ENCODE peak calls at places on chromosomes 12 and 14, in ten cellular contexts. One of them, this sample, is unnamed.

GRCh38 chr14:80930836-80931389 is 10.6 kb downstream of the CEP128 start:
- DNase-seq in adrenal gland: no peak
- DNase-seq in right cardiac atrium: no peak
- DNase-seq in CD8-positive, alpha-beta T cell: peak; percentile 36
- DNase-seq in left lung: no peak
- DNase-seq in H1: no peak
- DNase-seq in GM23338: no peak
- DNase-seq in H9: no peak
- DNase-seq in body of pancreas: no peak
- DNase-seq in IMR-90: peak; percentile 96
- DNase-seq in this sample: peak; percentile 84

GRCh38 chr12:52054838-52055741 is 3.8 kb downstream of the NR4A1 start:
- DNase-seq in adrenal gland: peak; percentile 30
- DNase-seq in right cardiac atrium: no peak
- DNase-seq in CD8-positive, alpha-beta T cell: no peak
- DNase-seq in left lung: no peak
- DNase-seq in H1: no peak
- DNase-seq in GM23338: no peak
- DNase-seq in H9: no peak
- DNase-seq in body of pancreas: no peak
- DNase-seq in IMR-90: peak; percentile 44
- DNase-seq in this sample: no peak

GRCh38 chr12:122977655-122978392 is 2.7 kb upstream of the ARL6IP4 start:
- DNase-seq in adrenal gland: no peak
- DNase-seq in right cardiac atrium: no peak
- DNase-seq in CD8-positive, alpha-beta T cell: no peak
- DNase-seq in left lung: no peak
- DNase-seq in H1: no peak
- DNase-seq in GM23338: no peak
- DNase-seq in H9: no peak
- DNase-seq in body of pancreas: no peak
- DNase-seq in IMR-90: no peak
- DNase-seq in this sample: no peak

GRCh38 chr14:35682802-35683201 is 126.3 kb downstream of the RALGAPA1 start:
- DNase-seq in adrenal gland: no peak
- DNase-seq in right cardiac atrium: no peak
- DNase-seq in CD8-positive, alpha-beta T cell: no peak
- DNase-seq in left lung: no peak
- DNase-seq in H1: no peak
- DNase-seq in GM23338: no peak
- DNase-seq in H9: no peak
- DNase-seq in body of pancreas: no peak
- DNase-seq in IMR-90: peak; percentile 53
- DNase-seq in this sample: no peak

GRCh38 chr12:105933671-105934665 is 204.8 kb downstream of the NUAK1 start:
- DNase-seq in adrenal gland: peak; percentile 54
- DNase-seq in right cardiac atrium: no peak
- DNase-seq in CD8-positive, alpha-beta T cell: no peak
- DNase-seq in left lung: no peak
- DNase-seq in H1: no peak
- DNase-seq in GM23338: no peak
- DNase-seq in H9: no peak
- DNase-seq in body of pancreas: peak; percentile 13
- DNase-seq in IMR-90: peak; percentile 99
- DNase-seq in this sample: peak; percentile 95

GRCh38 chr12:116157845-116158267 is 119.6 kb downstream of the MED13L start:
- DNase-seq in adrenal gland: no peak
- DNase-seq in right cardiac atrium: no peak
- DNase-seq in CD8-positive, alpha-beta T cell: no peak
- DNase-seq in left lung: no peak
- DNase-seq in H1: no peak
- DNase-seq in GM23338: peak; percentile 53
- DNase-seq in H9: no peak
- DNase-seq in body of pancreas: no peak
- DNase-seq in IMR-90: no peak
- DNase-seq in this sample: no peak

GRCh38 chr12:7433276-7433822 is 10.6 kb downstream of the CD163L1 start:
- DNase-seq in adrenal gland: no peak
- DNase-seq in right cardiac atrium: no peak
- DNase-seq in CD8-positive, alpha-beta T cell: no peak
- DNase-seq in left lung: no peak
- DNase-seq in H1: no peak
- DNase-seq in GM23338: no peak
- DNase-seq in H9: no peak
- DNase-seq in body of pancreas: no peak
- DNase-seq in IMR-90: peak; percentile 84
- DNase-seq in this sample: peak; percentile 79

GRCh38 chr14:104096751-104097700 is 11.5 kb downstream of the ASPG start:
- DNase-seq in adrenal gland: no peak
- DNase-seq in right cardiac atrium: peak; percentile 37
- DNase-seq in CD8-positive, alpha-beta T cell: no peak
- DNase-seq in left lung: peak; percentile 71
- DNase-seq in H1: no peak
- DNase-seq in GM23338: peak; percentile 41
- DNase-seq in H9: peak; percentile 59
- DNase-seq in body of pancreas: no peak
- DNase-seq in IMR-90: no peak
- DNase-seq in this sample: no peak

GRCh38 chr12:27899151-27899661 is 73.3 kb downstream of the PTHLH start:
- DNase-seq in adrenal gland: no peak
- DNase-seq in right cardiac atrium: no peak
- DNase-seq in CD8-positive, alpha-beta T cell: no peak
- DNase-seq in left lung: no peak
- DNase-seq in H1: no peak
- DNase-seq in GM23338: no peak
- DNase-seq in H9: no peak
- DNase-seq in body of pancreas: no peak
- DNase-seq in IMR-90: peak; percentile 100
- DNase-seq in this sample: peak; percentile 99

GRCh38 chr12:16362550-16362949 is 15.1 kb downstream of the MGST1 start:
- DNase-seq in adrenal gland: no peak
- DNase-seq in right cardiac atrium: no peak
- DNase-seq in CD8-positive, alpha-beta T cell: no peak
- DNase-seq in left lung: no peak
- DNase-seq in H1: no peak
- DNase-seq in GM23338: no peak
- DNase-seq in H9: no peak
- DNase-seq in body of pancreas: no peak
- DNase-seq in IMR-90: no peak
- DNase-seq in this sample: no peak

GRCh38 chr12:43722621-43723020 is 36.0 kb downstream of the PUS7L start:
- DNase-seq in adrenal gland: no peak
- DNase-seq in right cardiac atrium: no peak
- DNase-seq in CD8-positive, alpha-beta T cell: no peak
- DNase-seq in left lung: no peak
- DNase-seq in H1: no peak
- DNase-seq in GM23338: no peak
- DNase-seq in H9: no peak
- DNase-seq in body of pancreas: no peak
- DNase-seq in IMR-90: no peak
- DNase-seq in this sample: no peak

GRCh38 chr12:84756961-84757360 is 155.6 kb downstream of the SLC6A15 start:
- DNase-seq in adrenal gland: no peak
- DNase-seq in right cardiac atrium: no peak
- DNase-seq in CD8-positive, alpha-beta T cell: no peak
- DNase-seq in left lung: no peak
- DNase-seq in H1: no peak
- DNase-seq in GM23338: no peak
- DNase-seq in H9: no peak
- DNase-seq in body of pancreas: no peak
- DNase-seq in IMR-90: peak; percentile 73
- DNase-seq in this sample: peak; percentile 83

GRCh38 chr12:122471324-122472226 is 29.2 kb downstream of the ZCCHC8 start:
- DNase-seq in adrenal gland: no peak
- DNase-seq in right cardiac atrium: no peak
- DNase-seq in CD8-positive, alpha-beta T cell: peak; percentile 11
- DNase-seq in left lung: no peak
- DNase-seq in H1: no peak
- DNase-seq in GM23338: peak; percentile 71
- DNase-seq in H9: no peak
- DNase-seq in body of pancreas: no peak
- DNase-seq in IMR-90: peak; percentile 84
- DNase-seq in this sample: no peak

GRCh38 chr14:102164241-102164641 is 24.5 kb downstream of the WDR20 start:
- DNase-seq in adrenal gland: peak; percentile 76
- DNase-seq in right cardiac atrium: peak; percentile 55
- DNase-seq in CD8-positive, alpha-beta T cell: no peak
- DNase-seq in left lung: no peak
- DNase-seq in H1: no peak
- DNase-seq in GM23338: no peak
- DNase-seq in H9: no peak
- DNase-seq in body of pancreas: no peak
- DNase-seq in IMR-90: peak; percentile 49
- DNase-seq in this sample: peak; percentile 39

GRCh38 chr12:88951177-88951576 is 370.9 kb upstream of the KITLG start:
- DNase-seq in adrenal gland: no peak
- DNase-seq in right cardiac atrium: no peak
- DNase-seq in CD8-positive, alpha-beta T cell: no peak
- DNase-seq in left lung: no peak
- DNase-seq in H1: no peak
- DNase-seq in GM23338: no peak
- DNase-seq in H9: no peak
- DNase-seq in body of pancreas: no peak
- DNase-seq in IMR-90: no peak
- DNase-seq in this sample: no peak

GRCh38 chr12:26297386-26298070 is 102.2 kb downstream of the SSPN start:
- DNase-seq in adrenal gland: no peak
- DNase-seq in right cardiac atrium: no peak
- DNase-seq in CD8-positive, alpha-beta T cell: no peak
- DNase-seq in left lung: no peak
- DNase-seq in H1: no peak
- DNase-seq in GM23338: no peak
- DNase-seq in H9: no peak
- DNase-seq in body of pancreas: no peak
- DNase-seq in IMR-90: no peak
- DNase-seq in this sample: no peak
- H3K27ac ChIP-seq in adrenal gland: no peak overlapping the region
- H3K27ac ChIP-seq in right cardiac atrium: no peak overlapping the region
- H3K27ac ChIP-seq in CD8-positive, alpha-beta T cell: no peak overlapping the region
- H3K27ac ChIP-seq in left lung: no peak overlapping the region
- H3K27ac ChIP-seq in H1: no peak overlapping the region
- H3K27ac ChIP-seq in GM23338: no peak overlapping the region
- H3K27ac ChIP-seq in H9: no peak overlapping the region
- H3K27ac ChIP-seq in body of pancreas: no peak overlapping the region
- H3K27ac ChIP-seq in IMR-90: no peak overlapping the region
- H3K27ac ChIP-seq in this sample: no peak overlapping the region

GRCh38 chr12:93795352-93795751 is 118.2 kb downstream of the CRADD start:
- DNase-seq in adrenal gland: no peak
- DNase-seq in right cardiac atrium: no peak
- DNase-seq in CD8-positive, alpha-beta T cell: no peak
- DNase-seq in left lung: no peak
- DNase-seq in H1: no peak
- DNase-seq in GM23338: no peak
- DNase-seq in H9: no peak
- DNase-seq in body of pancreas: no peak
- DNase-seq in IMR-90: no peak
- DNase-seq in this sample: no peak
- H3K27ac ChIP-seq in adrenal gland: no peak overlapping the region
- H3K27ac ChIP-seq in right cardiac atrium: no peak overlapping the region
- H3K27ac ChIP-seq in CD8-positive, alpha-beta T cell: no peak overlapping the region
- H3K27ac ChIP-seq in left lung: no peak overlapping the region
- H3K27ac ChIP-seq in H1: no peak overlapping the region
- H3K27ac ChIP-seq in GM23338: no peak overlapping the region
- H3K27ac ChIP-seq in H9: no peak overlapping the region
- H3K27ac ChIP-seq in body of pancreas: no peak overlapping the region
- H3K27ac ChIP-seq in IMR-90: no peak overlapping the region
- H3K27ac ChIP-seq in this sample: no peak overlapping the region

GRCh38 chr12:556498-556897 is 96.8 kb downstream of the B4GALNT3 start:
- DNase-seq in adrenal gland: no peak
- DNase-seq in right cardiac atrium: no peak
- DNase-seq in CD8-positive, alpha-beta T cell: no peak
- DNase-seq in left lung: no peak
- DNase-seq in H1: no peak
- DNase-seq in GM23338: no peak
- DNase-seq in H9: no peak
- DNase-seq in body of pancreas: no peak
- DNase-seq in IMR-90: no peak
- DNase-seq in this sample: no peak

GRCh38 chr12:559208-559905 is 99.6 kb downstream of the B4GALNT3 start:
- DNase-seq in adrenal gland: no peak
- DNase-seq in right cardiac atrium: no peak
- DNase-seq in CD8-positive, alpha-beta T cell: no peak
- DNase-seq in left lung: no peak
- DNase-seq in H1: no peak
- DNase-seq in GM23338: no peak
- DNase-seq in H9: no peak
- DNase-seq in body of pancreas: no peak
- DNase-seq in IMR-90: no peak
- DNase-seq in this sample: no peak

GRCh38 chr12:559907-560455 is 100.2 kb downstream of the B4GALNT3 start:
- DNase-seq in adrenal gland: no peak
- DNase-seq in right cardiac atrium: no peak
- DNase-seq in CD8-positive, alpha-beta T cell: no peak
- DNase-seq in left lung: no peak
- DNase-seq in H1: no peak
- DNase-seq in GM23338: no peak
- DNase-seq in H9: no peak
- DNase-seq in body of pancreas: no peak
- DNase-seq in IMR-90: no peak
- DNase-seq in this sample: no peak

GRCh38 chr12:560666-561065 is 100.9 kb downstream of the B4GALNT3 start:
- DNase-seq in adrenal gland: no peak
- DNase-seq in right cardiac atrium: no peak
- DNase-seq in CD8-positive, alpha-beta T cell: no peak
- DNase-seq in left lung: no peak
- DNase-seq in H1: no peak
- DNase-seq in GM23338: no peak
- DNase-seq in H9: no peak
- DNase-seq in body of pancreas: no peak
- DNase-seq in IMR-90: no peak
- DNase-seq in this sample: no peak

DNA sequence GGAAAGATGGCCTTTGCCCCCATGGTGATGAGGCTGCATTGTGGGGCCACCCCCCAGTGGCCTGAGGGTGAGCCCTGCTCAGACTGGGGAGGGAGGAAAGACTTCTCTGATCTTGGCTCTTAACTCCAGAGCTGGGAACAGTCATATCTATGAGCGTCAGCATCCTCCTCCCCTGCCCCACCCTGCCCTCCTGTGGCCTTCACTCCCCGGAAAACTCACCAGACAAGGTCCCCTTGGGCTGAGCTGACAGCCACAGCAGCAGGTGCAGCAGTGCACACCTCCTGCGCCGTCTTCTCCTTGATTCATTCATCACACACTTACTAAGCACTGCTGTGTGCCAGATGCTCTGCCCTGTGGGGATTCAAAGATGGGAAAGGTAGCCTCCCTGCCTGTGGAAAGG is 98.9 kb downstream of the B4GALNT3 start:
- DNase-seq in adrenal gland: no peak
- DNase-seq in right cardiac atrium: no peak
- DNase-seq in CD8-positive, alpha-beta T cell: no peak
- DNase-seq in left lung: no peak
- DNase-seq in H1: no peak
- DNase-seq in GM23338: no peak
- DNase-seq in H9: no peak
- DNase-seq in body of pancreas: no peak
- DNase-seq in IMR-90: no peak
- DNase-seq in this sample: no peak
- H3K27ac ChIP-seq in adrenal gland: no peak overlapping the region
- H3K27ac ChIP-seq in right cardiac atrium: no peak overlapping the region
- H3K27ac ChIP-seq in CD8-positive, alpha-beta T cell: no peak overlapping the region
- H3K27ac ChIP-seq in left lung: no peak overlapping the region
- H3K27ac ChIP-seq in H1: no peak overlapping the region
- H3K27ac ChIP-seq in GM23338: no peak overlapping the region
- H3K27ac ChIP-seq in H9: no peak overlapping the region
- H3K27ac ChIP-seq in body of pancreas: no peak overlapping the region
- H3K27ac ChIP-seq in IMR-90: no peak overlapping the region
- H3K27ac ChIP-seq in this sample: no peak overlapping the region

GRCh38 chr12:80025638-80026037 is 73.7 kb upstream of the OTOGL start:
- DNase-seq in adrenal gland: no peak
- DNase-seq in right cardiac atrium: no peak
- DNase-seq in CD8-positive, alpha-beta T cell: no peak
- DNase-seq in left lung: no peak
- DNase-seq in H1: no peak
- DNase-seq in GM23338: no peak
- DNase-seq in H9: no peak
- DNase-seq in body of pancreas: no peak
- DNase-seq in IMR-90: no peak
- DNase-seq in this sample: no peak
- H3K27ac ChIP-seq in adrenal gland: no peak overlapping the region
- H3K27ac ChIP-seq in right cardiac atrium: no peak overlapping the region
- H3K27ac ChIP-seq in CD8-positive, alpha-beta T cell: no peak overlapping the region
- H3K27ac ChIP-seq in left lung: no peak overlapping the region
- H3K27ac ChIP-seq in H1: no peak overlapping the region
- H3K27ac ChIP-seq in GM23338: no peak overlapping the region
- H3K27ac ChIP-seq in H9: no peak overlapping the region
- H3K27ac ChIP-seq in body of pancreas: no peak overlapping the region
- H3K27ac ChIP-seq in IMR-90: no peak overlapping the region
- H3K27ac ChIP-seq in this sample: no peak overlapping the region